ENCODE peak calls at places on chromosomes 7 and 10, in four cellular contexts. E is foreskin fibroblast, V is lung microvascular endothelial cell, N is neural crest cell. M is an unnamed sample.
A peak's percentile ranks its signal among the peaks of the same experiment; 100 is the strongest.

GRCh38 chr10:113062977-113063967 is 113.2 kb downstream of the TCF7L2 start:
- DNase-seq in E (no peak), N (no peak), V (no peak), M (no peak)

GRCh38 chr7:120864146-120864920 is 6.4 kb upstream of the TSPAN12 start:
- DNase-seq in E (no peak), V (peak; percentile 37), N (no peak), M (no peak)

GRCh38 chr7:1348836-1349335 is 110.4 kb downstream of the MICALL2 start:
- DNase-seq in V (no peak), E (no peak), N (no peak), M (no peak)

GRCh38 chr7:103821105-103821504 is 168.4 kb downstream of the RELN start:
- DNase-seq in E (no peak), V (no peak), N (no peak), M (no peak)

GRCh38 chr10:69571618-69572158 is 1.5 kb downstream of the NEUROG3 start:
- DNase-seq in V (no peak), E (no peak), N (no peak), M (no peak)

GRCh38 chr7:99622596-99622995 is 5.8 kb downstream of the ZSCAN25 start:
- DNase-seq in V (no peak), E (no peak), N (no peak), M (no peak)

GRCh38 chr10:119680668-119681070 is 29.5 kb downstream of the BAG3 start:
- DNase-seq in N (no peak), V (peak; percentile 61), E (peak; percentile 41), M (no peak)

GRCh38 chr10:113035724-113036312 is 85.8 kb downstream of the TCF7L2 start:
- DNase-seq in E (no peak), V (peak; percentile 87), N (no peak), M (peak; percentile 76)

GRCh38 chr7:31776616-31777015 is 89.6 kb downstream of the PPP1R17 start:
- DNase-seq in V (peak; percentile 62), N (no peak), E (peak; percentile 57), M (no peak)

GRCh38 chr10:119305860-119306513 is 98.6 kb downstream of the GRK5 start:
- DNase-seq in N (no peak), V (peak; percentile 98), E (peak; percentile 85), M (no peak)

GRCh38 chr7:144027070-144027469 is 21.7 kb upstream of the OR2A5 start:
- DNase-seq in N (no peak), V (peak; percentile 50), E (peak; percentile 27), M (no peak)

GRCh38 chr7:130831817-130832481 is 97.9 kb upstream of the KLF14 start:
- DNase-seq in V (peak; percentile 82), E (peak; percentile 80), N (peak; percentile 12), M (no peak)

GRCh38 chr10:129689681-129690080 is 222.6 kb downstream of the MGMT start:
- DNase-seq in N (no peak), V (no peak), E (no peak), M (no peak)

GRCh38 chr10:93379366-93380042 is 102.6 kb downstream of the MYOF start:
- DNase-seq in E (peak; percentile 76), N (no peak), V (peak; percentile 49), M (no peak)

GRCh38 chr7:21999896-22000295 is 54.2 kb upstream of the CDCA7L start:
- DNase-seq in V (no peak), N (no peak), E (peak; percentile 30), M (no peak)

GRCh38 chr7:23012797-23013714 is 874 bp downstream of the HYCC1 start:
- DNase-seq in E (peak; percentile 47), N (peak; percentile 57), V (peak; percentile 35), M (peak; percentile 64)

GRCh38 chr10:96473866-96474265 is 39.9 kb downstream of the TLL2 start:
- DNase-seq in E (no peak), V (no peak), N (no peak), M (no peak)

GRCh38 chr7:44293561-44294324 is 31.7 kb downstream of the CAMK2B start:
- DNase-seq in N (no peak), E (peak; percentile 29), V (no peak), M (peak; percentile 21)

GRCh38 chr10:21694646-21695045 is 160.6 kb downstream of the MLLT10 start:
- DNase-seq in N (no peak), V (peak; percentile 42), E (peak; percentile 60), M (no peak)

GRCh38 chr10:125605167-125605566 is 77.8 kb downstream of the TEX36 start:
- DNase-seq in E (peak; percentile 40), V (no peak), N (no peak), M (no peak)

GRCh38 chr10:110442746-110443145 is 55.0 kb upstream of the DUSP5 start:
- DNase-seq in V (no peak), N (no peak), E (no peak), M (peak; percentile 28)

GRCh38 chr10:659710-660141 is 29.7 kb downstream of the DIP2C start:
- DNase-seq in E (peak; percentile 33), V (peak; percentile 61), N (no peak), M (no peak)

GRCh38 chr7:27181176-27181520 is 3.9 kb downstream of the HOXA11 start:
- DNase-seq in N (no peak), V (no peak), E (peak; percentile 70), M (no peak)